ENCODE peak calls at places on chromosome 3, in six cellular contexts. V is heart left ventricle, F is transverse colon, D is mammary epithelial cell, P is cardiac muscle cell, S is GM13976. J is an unnamed sample.

GRCh38 chr3:47356201-47356600 is 24.6 kb upstream of the PTPN23 start:
- DNase-seq in V (no peak), F (no peak), D (no peak), P (no peak), S (no peak), J (no peak)

GRCh38 chr3:62109534-62109933 is 263.8 kb downstream of the FEZF2 start:
- DNase-seq in V (no peak), F (no peak), D (peak; percentile 89), P (peak; percentile 98), S (no peak), J (peak; percentile 92)

GRCh38 chr3:167705840-167706239 is 28.9 kb downstream of the PDCD10 start:
- DNase-seq in V (no peak), F (no peak), D (peak; percentile 20), P (peak; percentile 30), S (no peak), J (no peak)

GRCh38 chr3:186532641-186533072 is 11.5 kb downstream of the CRYGS start:
- DNase-seq in V (no peak), F (no peak), D (no peak), P (no peak), S (no peak), J (no peak)

GRCh38 chr3:188241072-188241471 is 87.1 kb downstream of the LPP start:
- DNase-seq in V (no peak), F (no peak), D (no peak), P (no peak), S (no peak), J (no peak)

GRCh38 chr3:52851348-52851747 is 16.5 kb upstream of the MUSTN1 start:
- DNase-seq in V (no peak), F (no peak), D (peak; percentile 12), P (peak; percentile 56), S (peak; percentile 78), J (peak; percentile 61)

GRCh38 chr3:144128117-144128892 is 156.7 kb downstream of the DIPK2A start:
- DNase-seq in V (no peak), F (no peak), D (no peak), P (no peak), S (peak; percentile 42), J (peak; percentile 9)

GRCh38 chr3:59908280-59908679 is 858.5 kb upstream of the CFAP20DC start:
- DNase-seq in V (no peak), F (no peak), D (no peak), P (no peak), S (no peak), J (peak; percentile 1)

GRCh38 chr3:196287066-196287404 is 491 bp downstream of the PCYT1A start:
- DNase-seq in V (no peak), F (no peak), D (peak; percentile 39), P (peak; percentile 29), S (no peak), J (peak; percentile 19)

GRCh38 chr3:114218006-114218405 is 19.4 kb downstream of the ZNF80 start:
- DNase-seq in V (no peak), F (no peak), D (no peak), P (peak; percentile 59), S (no peak), J (no peak)

GRCh38 chr3:184562875-184563568 is 1.4 kb downstream of the EPHB3 start:
- DNase-seq in V (peak; percentile 68), F (no peak), D (peak; percentile 38), P (no peak), S (no peak), J (no peak)

GRCh38 chr3:12582730-12583129 is 25.8 kb downstream of the MKRN2 start:
- DNase-seq in V (no peak), F (no peak), D (no peak), P (no peak), S (no peak), J (no peak)

GRCh38 chr3:42557849-42558248 is 23.9 kb downstream of the SEC22C start:
- DNase-seq in V (no peak), F (no peak), D (no peak), P (no peak), S (no peak), J (no peak)

GRCh38 chr3:106969596-106969995 is 407.6 kb upstream of the CCDC54 start:
- DNase-seq in V (no peak), F (no peak), D (no peak), P (no peak), S (no peak), J (no peak)

GRCh38 chr3:136149569-136150136 is 46.5 kb downstream of the MSL2 start:
- DNase-seq in V (no peak), F (no peak), D (peak; percentile 50), P (no peak), S (no peak), J (peak; percentile 27)

GRCh38 chr3:59692117-59692516 is 642.3 kb upstream of the CFAP20DC start:
- DNase-seq in V (no peak), F (no peak), D (no peak), P (no peak), S (no peak), J (no peak)

GRCh38 chr3:16066975-16067374 is 107.5 kb upstream of the GALNT15 start:
- DNase-seq in V (no peak), F (no peak), D (peak; percentile 63), P (peak; percentile 82), S (no peak), J (peak; percentile 91)

GRCh38 chr3:70000563-70001081 is 1.1 kb downstream of the SAMMSON start:
- DNase-seq in V (no peak), F (no peak), D (peak; percentile 20), P (peak; percentile 39), S (no peak), J (peak; percentile 4)

GRCh38 chr3:42535981-42536784 is 33.7 kb downstream of the VIPR1 start:
- DNase-seq in V (no peak), F (peak; percentile 61), D (peak; percentile 21), P (peak; percentile 34), S (peak; percentile 70), J (peak; percentile 62)

GRCh38 chr3:124837730-124838186 is 49.4 kb downstream of the ITGB5 start:
- DNase-seq in V (peak; percentile 75), F (peak; percentile 73), D (peak; percentile 77), P (peak; percentile 79), S (no peak), J (peak; percentile 68)

GRCh38 chr3:3744826-3745225 is 54.4 kb upstream of the LRRN1 start:
- DNase-seq in V (no peak), F (no peak), D (no peak), P (no peak), S (no peak), J (no peak)

GRCh38 chr3:29668233-29668632 is 387.4 kb downstream of the RBMS3 start:
- DNase-seq in V (no peak), F (no peak), D (no peak), P (no peak), S (no peak), J (no peak)

GRCh38 chr3:40899286-40899712 is 300.0 kb upstream of the CTNNB1 start:
- DNase-seq in V (no peak), F (no peak), D (peak; percentile 72), P (peak; percentile 36), S (no peak), J (peak; percentile 50)

GRCh38 chr3:15630646-15631350 is 29.3 kb downstream of the BTD start:
- DNase-seq in V (no peak), F (no peak), D (peak; percentile 50), P (peak; percentile 64), S (peak; percentile 66), J (peak; percentile 87)

GRCh38 chr3:123626881-123627280 is 42.0 kb upstream of the HACD2 start:
- DNase-seq in V (no peak), F (no peak), D (no peak), P (no peak), S (no peak), J (no peak)

GRCh38 chr3:184737063-184737462 is 25.2 kb upstream of the MAGEF1 start:
- DNase-seq in V (no peak), F (no peak), D (no peak), P (no peak), S (no peak), J (peak; percentile 38)

GRCh38 chr3:147816770-147817169 is 407.6 kb downstream of the ZIC1 start:
- DNase-seq in V (no peak), F (peak; percentile 75), D (no peak), P (peak; percentile 3), S (no peak), J (no peak)

GRCh38 chr3:108391917-108392585 is 95.7 kb downstream of the HHLA2 start:
- DNase-seq in V (no peak), F (no peak), D (peak; percentile 9), P (peak; percentile 63), S (no peak), J (peak; percentile 75)

GRCh38 chr3:42702066-42702951 is at the start of gene HHATL:
- DNase-seq in V (peak; percentile 81), F (no peak), D (no peak), P (no peak), S (peak; percentile 21), J (no peak)

DNA sequence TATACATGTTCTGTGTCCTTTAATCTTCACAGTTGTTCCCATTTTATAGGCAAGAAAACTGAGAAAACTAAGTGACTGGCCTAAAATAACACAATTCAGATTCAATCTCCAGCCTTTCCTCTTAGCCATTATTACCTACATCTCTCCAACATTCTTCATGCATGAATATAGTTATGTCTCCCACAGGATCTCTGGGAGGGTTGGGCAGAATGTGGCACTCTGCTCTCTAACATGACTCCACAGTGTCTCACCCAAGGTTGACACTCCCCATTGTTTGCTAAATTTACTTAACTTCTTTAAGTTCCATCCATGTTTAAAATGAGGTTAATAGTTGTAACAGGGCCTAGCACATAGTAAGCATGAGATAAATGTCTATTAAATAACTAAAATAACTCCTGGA is 276.3 kb downstream of the ERC2 start:
- DNase-seq in V (no peak), F (no peak), D (peak; percentile 3), P (no peak), S (no peak), J (no peak)
- TF ChIP-seq CTCF in V (no peak), F (no peak), D (no peak), P (no peak), S (no peak), J (no peak)

GRCh38 chr3:146026547-146026946 is 134.4 kb downstream of the PLOD2 start:
- DNase-seq in V (no peak), F (no peak), D (no peak), P (no peak), S (no peak), J (no peak)
- TF ChIP-seq CTCF in V (no peak), F (no peak), D (no peak), P (no peak), S (no peak), J (no peak)

DNA sequence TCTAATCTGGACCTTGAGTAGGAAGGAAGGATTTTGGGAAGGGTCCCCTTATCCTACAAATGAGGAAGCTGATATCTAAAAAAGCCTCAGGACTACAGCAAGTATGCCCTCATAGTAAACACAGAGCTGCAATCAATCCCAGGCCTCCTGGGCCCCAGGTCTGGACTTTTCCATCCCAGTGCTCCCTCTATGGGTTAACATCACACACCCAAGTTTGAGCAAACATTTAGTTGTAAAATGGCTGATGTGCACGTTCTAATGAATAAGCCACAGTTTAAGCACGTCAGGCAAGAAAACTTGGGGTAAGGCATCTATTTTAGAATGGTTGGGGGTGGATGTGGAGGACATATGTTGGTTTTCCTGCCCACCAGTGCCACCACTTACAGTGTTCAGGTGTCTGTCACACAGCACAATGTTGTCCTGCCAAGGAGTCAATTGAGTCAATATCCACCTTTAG is 44.3 kb upstream of the UBE2E1 start:
- DNase-seq in V (no peak), F (peak; percentile 59), D (peak; percentile 44), P (peak; percentile 74), S (peak; percentile 62), J (peak; percentile 66)
- TF ChIP-seq CTCF in V (peak; percentile 33), F (peak; percentile 26), D (peak; percentile 45), P (peak; percentile 54), S (peak; percentile 24), J (peak; percentile 45)

GRCh38 chr3:165256554-165256953 is 60.4 kb upstream of the SLITRK3 start:
- DNase-seq in V (no peak), F (no peak), D (no peak), P (no peak), S (no peak), J (peak; percentile 9)

GRCh38 chr3:165259518-165260193 is 63.5 kb upstream of the SLITRK3 start:
- DNase-seq in V (no peak), F (no peak), D (peak; percentile 2), P (peak; percentile 60), S (no peak), J (peak; percentile 86)

GRCh38 chr3:165254812-165255211 is 58.6 kb upstream of the SLITRK3 start:
- DNase-seq in V (no peak), F (no peak), D (no peak), P (peak; percentile 54), S (no peak), J (peak; percentile 80)
- TF ChIP-seq CTCF in V (no peak), F (no peak), D (no peak), P (peak; percentile 15), S (no peak), J (peak; percentile 71)

J was measured in MCF 10A.